ENCODE peak calls at places on chromosomes 6 and 20, in nine cellular contexts. E is hepatocyte, O is PC-3, G is GM23248, T is SK-N-SH, Q is HCT116, I is GM23338, V is neural progenitor cell, D is MM.1S. M is an unnamed sample.

GRCh38 chr6:39203804-39204495 is 25.3 kb downstream of the KCNK5 start:
- DNase-seq in I (peak), T (no peak), D (no peak), O (peak), G (no peak), V (no peak), E (peak), Q (peak), M (no peak)

GRCh38 chr6:56642366-56643261 is at the start of gene DST:
- DNase-seq in V (no peak), I (no peak), E (peak), D (no peak), G (peak), T (no peak), Q (no peak), O (peak), M (no peak)

GRCh38 chr20:19605759-19606158 is 152.3 kb upstream of the RIN2 start:
- DNase-seq in O (no peak), T (no peak), G (no peak), I (no peak), V (no peak), Q (no peak), D (no peak), E (no peak), M (no peak)

GRCh38 chr20:62952373-62953166 is at the start of gene SLC17A9:
- DNase-seq in G (peak), E (peak), V (peak), I (peak), T (no peak), D (peak), Q (peak), O (no peak), M (no peak)

GRCh38 chr20:17641520-17641964 is 40.5 kb downstream of the RRBP1 start:
- DNase-seq in V (no peak), T (no peak), D (no peak), G (no peak), O (no peak), E (no peak), I (no peak), Q (no peak), M (no peak)

GRCh38 chr6:26205625-26206574 is 118.7 kb downstream of the HFE start:
- DNase-seq in E (no peak), Q (peak), D (peak), O (peak), T (peak), V (no peak), I (peak), G (peak), M (peak)

GRCh38 chr6:162917506-162917905 is 189.7 kb downstream of the PACRG start:
- DNase-seq in I (no peak), V (no peak), D (no peak), T (peak), O (no peak), Q (no peak), E (no peak), G (peak), M (no peak)

GRCh38 chr6:29981211-29981812 is 39.0 kb downstream of the HLA-A start:
- DNase-seq in Q (no peak), O (no peak), G (no peak), V (no peak), D (no peak), T (no peak), I (no peak), E (no peak), M (no peak)

GRCh38 chr6:7910654-7911344 is at the start of gene TXNDC5:
- DNase-seq in E (peak), I (peak), Q (no peak), O (peak), G (peak), V (peak), D (peak), T (peak), M (peak)

GRCh38 chr6:125944434-125944816 is 12.1 kb upstream of the HINT3 start:
- DNase-seq in V (no peak), T (no peak), O (peak), Q (no peak), E (peak), D (no peak), I (no peak), G (peak), M (no peak)

GRCh38 chr6:16437984-16438383 is 199.6 kb downstream of the GMPR start:
- DNase-seq in T (no peak), G (no peak), E (no peak), O (no peak), D (no peak), V (no peak), Q (no peak), I (no peak), M (no peak)

GRCh38 chr6:44127186-44128019 is at the start of the genes MRPL14 and TMEM63B:
- DNase-seq in E (peak), I (peak), G (peak), Q (peak), D (peak), V (peak), O (peak), T (peak), M (peak)

GRCh38 chr20:21554985-21555384 is 41.1 kb upstream of the NKX2-2 start:
- DNase-seq in V (no peak), T (no peak), I (no peak), D (no peak), O (no peak), G (no peak), E (no peak), Q (no peak), M (no peak)

GRCh38 chr6:121897337-121897760 is 461.9 kb downstream of the GJA1 start:
- DNase-seq in I (peak), O (no peak), D (no peak), Q (no peak), V (peak), G (peak), E (no peak), T (no peak), M (no peak)

DNA sequence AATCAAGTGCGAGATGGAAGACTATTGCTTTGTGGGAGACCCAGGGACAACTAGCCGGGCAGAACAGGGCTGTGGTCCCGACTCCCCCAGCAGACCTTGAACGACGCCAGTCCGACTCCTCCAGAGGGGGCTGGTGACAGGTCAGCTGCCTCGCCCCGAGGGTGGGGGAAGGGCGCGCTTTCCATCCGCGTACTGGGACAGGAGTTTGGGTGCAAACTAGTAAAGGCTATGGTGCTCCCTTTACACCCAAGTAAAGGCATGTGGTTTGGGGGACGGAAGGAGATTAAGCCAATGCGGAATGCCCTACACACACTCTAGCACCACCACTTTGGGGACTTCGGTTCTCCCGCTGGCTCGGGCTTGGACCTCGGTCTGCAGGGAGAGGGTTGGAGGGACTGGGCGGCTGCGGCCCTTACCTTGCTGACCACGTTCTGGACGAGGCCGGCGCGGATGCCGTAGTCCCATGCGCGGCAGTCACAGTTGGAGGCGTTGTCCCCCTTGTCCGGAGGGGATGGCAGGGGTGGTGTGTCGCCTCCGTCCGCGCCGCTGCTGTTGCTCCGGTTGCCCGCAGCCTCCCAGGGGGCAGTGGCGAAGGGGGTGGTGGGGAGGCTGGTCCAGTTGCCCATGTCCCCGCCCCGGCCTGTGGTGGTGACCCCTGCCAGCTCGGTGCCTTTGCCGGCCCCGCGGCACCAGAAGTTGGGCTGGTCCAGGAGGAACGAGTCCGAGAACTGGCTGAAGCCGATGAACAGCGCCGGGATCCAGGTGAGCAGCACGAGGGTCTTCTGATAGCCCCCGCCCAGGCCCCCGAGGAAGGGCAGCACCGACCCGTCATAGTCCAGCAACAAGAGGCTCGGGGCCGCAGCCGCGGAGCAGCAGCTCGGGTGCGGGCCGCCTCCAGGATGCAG is 1.1 kb downstream of the SLC22A23 start:
- DNase-seq in V (peak), G (peak), O (no peak), D (no peak), E (peak), Q (no peak), I (peak), T (peak), M (no peak)
- TF ChIP-seq EZH2phosphoT487 in V (peak), G (no peak), O (no peak), D (no peak), E (no peak), Q (no peak), I (no peak), T (no peak), M (no peak)

DNA sequence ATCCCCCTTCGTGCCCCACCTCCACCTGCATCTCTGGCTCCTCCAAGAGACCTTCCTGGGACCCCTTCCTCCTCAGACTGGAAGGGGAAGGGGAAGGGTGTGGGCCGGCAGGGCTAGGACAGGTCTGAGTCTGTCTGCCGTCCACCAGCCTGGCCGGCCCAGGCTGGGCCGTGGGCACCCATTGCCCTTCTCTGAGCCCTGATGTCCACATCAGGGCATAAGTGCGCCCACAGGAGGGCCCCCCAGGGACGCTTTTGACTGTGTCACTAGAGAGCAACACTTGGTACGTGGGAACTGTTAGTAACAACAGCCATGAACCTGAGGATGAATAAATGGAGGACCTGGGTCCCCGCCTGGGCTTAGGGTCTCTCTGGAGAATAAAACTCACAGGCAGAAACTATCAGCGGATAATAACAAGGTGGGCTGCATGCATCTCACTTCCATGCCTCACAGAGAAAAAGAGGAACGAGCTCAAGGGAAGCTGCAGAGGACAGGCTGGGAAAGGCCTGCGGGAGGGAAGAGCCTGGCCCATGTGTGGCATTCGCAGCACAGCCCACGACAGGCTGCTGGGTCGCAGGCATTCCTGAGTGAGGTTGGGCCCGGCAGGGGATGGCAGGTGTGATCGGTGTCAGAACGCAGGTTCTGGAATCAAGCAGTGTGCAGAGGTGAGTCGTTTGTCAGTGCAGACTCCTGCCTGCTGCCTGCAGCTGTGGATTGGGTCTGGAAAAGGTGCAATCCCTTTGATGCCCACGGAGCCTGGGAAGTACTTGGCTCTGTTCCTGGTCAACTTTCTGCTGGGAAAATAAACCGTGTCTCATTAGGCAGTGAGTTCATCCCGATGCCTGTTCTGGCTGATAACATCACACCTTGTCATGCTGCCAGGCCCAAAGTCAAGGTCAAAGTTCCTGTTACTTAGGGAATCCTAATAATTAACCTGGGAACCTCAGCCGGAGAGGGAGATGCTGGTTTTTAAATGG is 60.9 kb downstream of the BCAS4 start:
- DNase-seq in O (peak), V (no peak), G (peak), E (peak), Q (no peak), D (no peak), I (peak), T (peak), M (no peak)
- TF ChIP-seq EZH2phosphoT487 in O (no peak), V (no peak), G (no peak), E (no peak), Q (no peak), D (no peak), I (no peak), T (no peak), M (no peak)

DNA sequence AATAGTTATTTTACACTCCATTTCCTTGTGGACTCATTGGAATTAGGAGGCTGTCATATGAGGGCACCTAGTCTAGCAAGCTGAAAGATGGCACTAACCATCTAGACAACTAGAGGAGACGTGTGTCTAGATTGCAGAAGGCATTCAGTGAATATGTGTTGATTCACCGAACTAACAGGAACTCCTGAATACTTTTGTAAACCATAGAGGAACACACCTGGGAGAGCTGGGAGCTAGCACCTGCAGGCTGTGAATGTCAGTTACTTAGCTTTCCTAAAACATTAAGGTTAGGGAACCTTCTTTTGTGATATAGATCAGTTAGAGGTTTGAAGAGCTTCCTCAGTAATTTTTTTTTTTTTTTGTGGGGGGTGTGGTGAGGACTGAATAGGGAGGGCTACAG is 7.7 kb downstream of the OPN5 start:
- DNase-seq in V (no peak), Q (no peak), D (no peak), G (no peak), O (peak), E (no peak), T (no peak), I (peak), M (no peak)
- TF ChIP-seq EZH2phosphoT487 in V (no peak), Q (no peak), D (no peak), G (no peak), O (no peak), E (no peak), T (no peak), I (no peak), M (no peak)

DNA sequence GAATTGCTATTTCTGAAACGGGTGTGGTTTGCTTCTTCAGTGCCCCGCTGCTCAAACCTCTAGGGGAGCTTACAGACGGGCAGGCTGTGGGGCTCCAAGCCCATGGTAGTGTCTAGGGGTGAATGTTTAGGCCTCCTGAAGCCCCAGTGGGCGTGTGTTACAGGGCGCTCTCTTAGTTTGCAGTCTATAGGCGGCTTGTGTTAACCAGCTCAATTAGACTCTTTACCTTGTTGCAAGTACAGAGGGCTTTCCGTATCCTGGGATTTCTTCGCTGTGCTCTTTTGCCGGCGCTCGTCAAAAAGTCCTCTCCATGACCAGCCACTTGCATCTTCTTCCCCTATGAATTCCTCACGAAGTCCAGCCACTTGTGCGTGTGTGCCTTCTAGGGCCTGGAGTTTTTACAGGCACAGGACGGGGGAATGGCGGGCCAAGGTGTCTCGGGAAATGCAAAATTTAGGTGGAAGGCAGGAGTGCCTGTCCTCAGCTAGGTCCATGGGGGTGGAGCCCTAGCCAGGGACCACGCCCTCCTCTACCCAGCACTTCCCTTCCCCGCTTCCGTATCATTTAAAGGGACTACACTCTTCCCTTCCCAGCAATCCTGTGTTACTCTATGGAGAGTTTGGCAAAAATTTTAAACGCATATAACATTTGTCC is 94.5 kb downstream of the HTR1B start:
- DNase-seq in T (no peak), E (peak), I (peak), G (peak), D (peak), O (no peak), V (peak), Q (peak), M (no peak)
- TF ChIP-seq EZH2phosphoT487 in T (no peak), E (no peak), I (no peak), G (no peak), D (no peak), O (no peak), V (no peak), Q (no peak), M (no peak)

DNA sequence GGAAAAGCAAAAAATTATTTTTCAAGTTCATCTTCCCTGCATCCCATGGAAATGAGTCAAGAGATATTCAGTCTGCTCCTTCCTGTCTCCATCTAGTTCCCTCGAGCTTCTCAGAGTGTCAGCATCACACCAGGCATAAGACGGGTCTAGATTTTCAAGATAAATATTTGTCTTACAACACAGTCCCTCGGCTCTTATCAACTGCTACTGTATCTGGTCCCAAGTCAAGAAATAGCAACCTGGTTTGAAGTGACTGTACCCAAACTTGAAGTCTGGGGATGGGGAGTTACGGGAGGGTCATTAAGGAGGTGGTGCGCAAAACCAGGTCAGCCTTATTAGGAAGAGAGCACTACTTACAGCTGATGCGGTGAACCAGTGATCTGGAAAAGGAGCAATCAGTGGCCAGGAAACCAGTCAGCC is 29.8 kb downstream of the ZMYND8 start:
- DNase-seq in D (no peak), G (peak), Q (no peak), I (no peak), O (peak), V (no peak), E (no peak), T (no peak), M (no peak)
- TF ChIP-seq EZH2phosphoT487 in D (no peak), G (no peak), Q (no peak), I (no peak), O (no peak), V (no peak), E (no peak), T (no peak), M (no peak)

M was measured in OCI-LY7.